ENCODE peak calls at places on chromosomes 4 and X, in seven cellular contexts. Z is mesendoderm, W is H9, L is IMR-90, F is trophoblast cell, I is mesenchymal stem cell, X is H1. K is an unnamed sample.

GRCh38 chr4:54152846-54153600 is 53.1 kb downstream of the GSX2 start:
- DNase-seq in Z (no peak), W (no peak), L (peak; percentile 63), F (peak; percentile 65), I (peak; percentile 22), X (no peak), K (no peak)

GRCh38 chr4:114600672-114601071 is 2.1 kb downstream of the UGT8 start:
- DNase-seq in Z (no peak), W (no peak), L (no peak), F (no peak), I (peak; percentile 1), X (no peak), K (no peak)

GRCh38 chr4:40199999-40200880 is 3.4 kb downstream of the RHOH start:
- DNase-seq in Z (no peak), W (no peak), L (peak; percentile 23), F (peak; percentile 37), I (peak; percentile 61), X (no peak), K (no peak)

GRCh38 chr4:119113033-119113655 is 22.5 kb upstream of the MYOZ2 start:
- DNase-seq in Z (peak; percentile 34), W (no peak), L (peak; percentile 96), F (no peak), I (peak; percentile 94), X (no peak), K (no peak)

GRCh38 chrX:78029663-78030062 is 60.2 kb upstream of the PGAM4 start:
- DNase-seq in Z (peak; percentile 18), W (no peak), L (peak; percentile 33), F (no peak), I (no peak), X (no peak), K (peak; percentile 0)

GRCh38 chr4:105715692-105716278 is 7.2 kb downstream of the GSTCD start:
- DNase-seq in Z (no peak), W (no peak), L (peak; percentile 45), F (no peak), I (peak; percentile 60), X (no peak), K (no peak)

GRCh38 chr4:14177987-14178386 is 550.5 kb upstream of the BOD1L1 start:
- DNase-seq in Z (peak; percentile 28), W (no peak), L (no peak), F (no peak), I (no peak), X (no peak), K (no peak)

GRCh38 chrX:54807524-54808108 is at the start of gene MAGED2:
- DNase-seq in Z (peak; percentile 26), W (peak; percentile 42), L (peak; percentile 16), F (no peak), I (peak; percentile 57), X (no peak), K (peak; percentile 6)

GRCh38 chr4:66585767-66586166 is 915.5 kb upstream of the EPHA5 start:
- DNase-seq in Z (no peak), W (no peak), L (no peak), F (no peak), I (no peak), X (no peak), K (no peak)

GRCh38 chr4:76767983-76768382 is 130.0 kb downstream of the SOWAHB start:
- DNase-seq in Z (peak; percentile 91), W (no peak), L (peak; percentile 70), F (peak; percentile 76), I (peak; percentile 60), X (no peak), K (no peak)
- H2BK5ac ChIP-seq in Z (no peak overlapping the region), W (no peak overlapping the region), L (peak overlapping the region; percentile 95), F (no peak overlapping the region), I (no peak overlapping the region), X (no peak overlapping the region), K (no peak overlapping the region)

GRCh38 chr4:163300445-163300844 is 32.0 kb downstream of the NPY1R start:
- DNase-seq in Z (no peak), W (no peak), L (no peak), F (no peak), I (no peak), X (no peak), K (no peak)
- H3K4me2 ChIP-seq in Z (no peak overlapping the region), W (no peak overlapping the region), L (no peak overlapping the region), F (no peak overlapping the region), I (no peak overlapping the region), X (no peak overlapping the region), K (no peak overlapping the region)

GRCh38 chr4:1164444-1164843 is 7.9 kb downstream of the SPON2 start:
- DNase-seq in Z (no peak), W (no peak), L (no peak), F (no peak), I (no peak), X (no peak), K (no peak)
- H3K27me3 ChIP-seq in Z (no peaks in the 10 kb centered on the region), W (peaks cover 15% of the 10 kb centered on the region), L (peaks cover 2% of the 10 kb centered on the region), F (peaks cover 14% of the 10 kb centered on the region), I (no peaks in the 10 kb centered on the region), X (peaks cover 12% of the 10 kb centered on the region), K (peaks cover 32% of the 10 kb centered on the region)

GRCh38 chrX:44913656-44914531 is 40.9 kb downstream of the KDM6A start:
- DNase-seq in Z (no peak), W (no peak), L (no peak), F (no peak), I (no peak), X (no peak), K (no peak)

GRCh38 chrX:44918722-44919121 is 45.7 kb downstream of the KDM6A start:
- DNase-seq in Z (no peak), W (no peak), L (no peak), F (no peak), I (no peak), X (no peak), K (no peak)

GRCh38 chrX:44914532-44915198 is 41.7 kb downstream of the KDM6A start:
- DNase-seq in Z (no peak), W (no peak), L (peak; percentile 68), F (no peak), I (peak; percentile 44), X (no peak), K (no peak)

GRCh38 chrX:44915361-44915868 is 42.4 kb downstream of the KDM6A start:
- DNase-seq in Z (peak; percentile 6), W (no peak), L (peak; percentile 20), F (no peak), I (peak; percentile 20), X (no peak), K (no peak)
- H2BK5ac ChIP-seq in Z (no peak overlapping the region), W (no peak overlapping the region), L (peak overlapping the region; percentile 47), F (no peak overlapping the region), I (no peak overlapping the region), X (no peak overlapping the region), K (no peak overlapping the region)

GRCh38 chr4:28151314-28151713 is 1290.7 kb downstream of the STIM2 start:
- DNase-seq in Z (no peak), W (no peak), L (no peak), F (no peak), I (no peak), X (no peak), K (no peak)

GRCh38 chr4:28146191-28146590 is 1285.5 kb downstream of the STIM2 start:
- DNase-seq in Z (no peak), W (no peak), L (no peak), F (no peak), I (no peak), X (no peak), K (no peak)

GRCh38 chr4:28148221-28148620 is 1287.6 kb downstream of the STIM2 start:
- DNase-seq in Z (no peak), W (no peak), L (no peak), F (no peak), I (no peak), X (no peak), K (no peak)

DNA sequence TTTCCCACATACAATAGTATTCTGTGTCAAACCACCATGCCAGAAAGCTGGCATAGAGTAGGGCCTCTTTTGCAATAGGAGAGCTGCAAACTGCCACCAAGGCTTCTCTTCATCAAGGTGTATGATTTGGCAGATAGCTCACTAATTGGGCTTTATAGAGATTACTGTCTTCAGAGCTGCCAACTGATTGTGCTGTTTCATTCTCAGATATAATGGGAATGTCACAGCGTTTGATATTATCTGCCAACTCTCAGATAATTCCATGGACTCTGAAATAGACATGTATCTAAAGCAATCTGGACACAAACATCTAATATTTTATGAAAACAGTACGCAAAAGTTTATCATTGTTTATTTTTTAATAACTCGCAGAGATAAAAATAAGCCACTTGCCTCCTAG is 1289.1 kb downstream of the STIM2 start:
- DNase-seq in Z (no peak), W (no peak), L (no peak), F (no peak), I (no peak), X (no peak), K (no peak)
- H3K4me2 ChIP-seq in Z (no peak overlapping the region), W (no peak overlapping the region), L (no peak overlapping the region), F (no peak overlapping the region), I (no peak overlapping the region), X (no peak overlapping the region), K (no peak overlapping the region)

GRCh38 chr4:1798530-1799363 is 5.7 kb downstream of the FGFR3 start:
- DNase-seq in Z (no peak), W (no peak), L (no peak), F (no peak), I (no peak), X (no peak), K (no peak)

GRCh38 chr4:1797298-1797860 is 4.3 kb downstream of the FGFR3 start:
- DNase-seq in Z (no peak), W (no peak), L (no peak), F (no peak), I (no peak), X (no peak), K (no peak)

GRCh38 chr4:1796486-1797204 is 3.6 kb downstream of the FGFR3 start:
- DNase-seq in Z (no peak), W (no peak), L (no peak), F (no peak), I (no peak), X (no peak), K (no peak)

GRCh38 chr4:1799364-1799996 is 6.4 kb downstream of the FGFR3 start:
- DNase-seq in Z (no peak), W (no peak), L (no peak), F (no peak), I (no peak), X (no peak), K (no peak)

DNA sequence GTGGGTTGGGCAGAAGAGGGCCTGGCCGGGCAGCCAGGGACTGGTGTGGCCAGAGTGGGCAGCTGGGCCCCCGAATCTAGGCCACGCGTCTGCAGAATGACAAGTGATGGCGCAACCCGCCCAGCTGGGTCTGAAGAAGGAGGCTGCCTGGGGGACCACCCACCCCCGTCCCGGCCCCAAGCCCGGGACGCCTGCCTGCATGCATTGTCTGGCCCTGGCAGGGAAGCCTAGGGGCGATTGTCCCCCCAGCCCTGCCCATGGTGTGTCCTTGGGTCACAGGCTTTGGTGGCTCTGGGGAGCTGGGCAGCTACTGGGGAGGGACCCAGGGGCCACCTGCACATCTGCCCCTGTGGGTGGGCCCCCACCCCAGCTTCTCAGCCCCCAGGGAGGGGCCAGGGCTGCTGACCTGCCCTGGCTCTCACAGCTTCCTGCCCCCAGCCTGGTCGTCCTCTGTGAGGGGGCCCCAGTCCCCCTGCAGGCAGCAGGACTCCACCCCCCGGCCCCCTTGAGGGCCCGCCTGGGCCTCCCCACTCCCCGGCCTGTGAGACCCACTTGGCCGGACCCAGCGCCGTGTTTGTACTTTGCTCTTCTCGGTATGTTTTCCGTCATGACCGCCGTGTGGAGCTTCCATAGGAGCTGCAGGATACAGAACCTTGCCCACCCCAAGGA is 4.9 kb downstream of the FGFR3 start:
- DNase-seq in Z (no peak), W (no peak), L (no peak), F (no peak), I (no peak), X (no peak), K (no peak)
- H3K27me3 ChIP-seq in Z (no peaks in the 10 kb centered on the region), W (no peaks in the 10 kb centered on the region), L (peaks cover 36% of the 10 kb centered on the region), F (peaks cover 18% of the 10 kb centered on the region), I (peaks cover 55% of the 10 kb centered on the region), X (no peaks in the 10 kb centered on the region), K (peaks cover 11% of the 10 kb centered on the region)

K was measured in neuronal stem cell.